ENCODE peak calls at places on chromosome X, in seven cellular contexts. One of them, this sample, is unnamed.

GRCh38 chrX:13085533-13085932 is 41.1 kb upstream of the FAM9C start:
- DNase-seq in cerebellar nuclear complex: no peak
- DNase-seq in BJ: no peak
- DNase-seq in right lobe of liver: no peak
- DNase-seq in GM04504: no peak
- DNase-seq in mesenchymal stem cell: no peak
- DNase-seq in HFF-Myc: no peak
- DNase-seq in this sample: no peak

GRCh38 chrX:13688384-13688771 is 550 bp upstream of the RAB9A start:
- DNase-seq in right lobe of liver: no peak
- DNase-seq in mesenchymal stem cell: no peak
- DNase-seq in HFF-Myc: no peak
- DNase-seq in GM04504: no peak
- DNase-seq in cerebellar nuclear complex: no peak
- DNase-seq in BJ: no peak
- DNase-seq in this sample: no peak

GRCh38 chrX:101488796-101489195 is 3.5 kb downstream of the ARMCX4 start:
- DNase-seq in BJ: no peak
- DNase-seq in GM04504: no peak
- DNase-seq in mesenchymal stem cell: no peak
- DNase-seq in right lobe of liver: no peak
- DNase-seq in cerebellar nuclear complex: no peak
- DNase-seq in HFF-Myc: no peak
- DNase-seq in this sample: no peak

GRCh38 chrX:39336709-39337294 is 535.5 kb downstream of the MID1IP1 start:
- DNase-seq in GM04504: no peak
- DNase-seq in cerebellar nuclear complex: no peak
- DNase-seq in mesenchymal stem cell: peak; percentile 77
- DNase-seq in HFF-Myc: no peak
- DNase-seq in BJ: no peak
- DNase-seq in right lobe of liver: no peak
- DNase-seq in this sample: no peak

GRCh38 chrX:72282302-72282701 is 5.3 kb upstream of the RPS4X start:
- DNase-seq in GM04504: no peak
- DNase-seq in BJ: no peak
- DNase-seq in right lobe of liver: no peak
- DNase-seq in HFF-Myc: no peak
- DNase-seq in cerebellar nuclear complex: no peak
- DNase-seq in mesenchymal stem cell: no peak
- DNase-seq in this sample: no peak

GRCh38 chrX:19840899-19841648 is 46.3 kb downstream of the SH3KBP1 start:
- DNase-seq in GM04504: no peak
- DNase-seq in mesenchymal stem cell: no peak
- DNase-seq in right lobe of liver: no peak
- DNase-seq in HFF-Myc: no peak
- DNase-seq in BJ: no peak
- DNase-seq in cerebellar nuclear complex: no peak
- DNase-seq in this sample: no peak

GRCh38 chrX:136260801-136261200 is 9.6 kb upstream of the MAP7D3 start:
- DNase-seq in GM04504: peak; percentile 58
- DNase-seq in mesenchymal stem cell: peak; percentile 72
- DNase-seq in BJ: peak; percentile 32
- DNase-seq in HFF-Myc: peak; percentile 36
- DNase-seq in right lobe of liver: no peak
- DNase-seq in cerebellar nuclear complex: no peak
- DNase-seq in this sample: no peak

GRCh38 chrX:135112096-135112729 is 8.1 kb downstream of the ETDB start:
- DNase-seq in cerebellar nuclear complex: no peak
- DNase-seq in BJ: no peak
- DNase-seq in right lobe of liver: no peak
- DNase-seq in HFF-Myc: no peak
- DNase-seq in GM04504: no peak
- DNase-seq in mesenchymal stem cell: peak; percentile 32
- DNase-seq in this sample: no peak

GRCh38 chrX:7090506-7091095 is 56.9 kb upstream of the STS start:
- DNase-seq in HFF-Myc: no peak
- DNase-seq in mesenchymal stem cell: peak; percentile 13
- DNase-seq in right lobe of liver: peak; percentile 71
- DNase-seq in BJ: no peak
- DNase-seq in GM04504: no peak
- DNase-seq in cerebellar nuclear complex: no peak
- DNase-seq in this sample: no peak

GRCh38 chrX:110322603-110323002 is 4.7 kb upstream of the AMMECR1 start:
- DNase-seq in right lobe of liver: no peak
- DNase-seq in cerebellar nuclear complex: no peak
- DNase-seq in BJ: no peak
- DNase-seq in HFF-Myc: no peak
- DNase-seq in mesenchymal stem cell: peak; percentile 27
- DNase-seq in GM04504: no peak
- DNase-seq in this sample: no peak

GRCh38 chrX:154719132-154719675 is 31.7 kb downstream of the GAB3 start:
- DNase-seq in cerebellar nuclear complex: no peak
- DNase-seq in BJ: no peak
- DNase-seq in mesenchymal stem cell: peak; percentile 94
- DNase-seq in right lobe of liver: no peak
- DNase-seq in HFF-Myc: no peak
- DNase-seq in GM04504: no peak
- DNase-seq in this sample: no peak

GRCh38 chrX:118523920-118524319 is 28.3 kb downstream of the DOCK11 start:
- DNase-seq in cerebellar nuclear complex: no peak
- DNase-seq in GM04504: no peak
- DNase-seq in mesenchymal stem cell: no peak
- DNase-seq in HFF-Myc: no peak
- DNase-seq in BJ: no peak
- DNase-seq in right lobe of liver: no peak
- DNase-seq in this sample: no peak

GRCh38 chrX:1185556-1185955 is 26.9 kb downstream of the CRLF2 start:
- DNase-seq in right lobe of liver: no peak
- DNase-seq in GM04504: no peak
- DNase-seq in cerebellar nuclear complex: no peak
- DNase-seq in BJ: no peak
- DNase-seq in mesenchymal stem cell: no peak
- DNase-seq in HFF-Myc: no peak
- DNase-seq in this sample: no peak

GRCh38 chrX:98501441-98501840 is 1617.7 kb downstream of the RPA4 start:
- DNase-seq in HFF-Myc: no peak
- DNase-seq in BJ: no peak
- DNase-seq in mesenchymal stem cell: no peak
- DNase-seq in GM04504: no peak
- DNase-seq in right lobe of liver: no peak
- DNase-seq in cerebellar nuclear complex: no peak
- DNase-seq in this sample: no peak

GRCh38 chrX:19670854-19671620 is 155.7 kb upstream of the MAP3K15 start:
- DNase-seq in HFF-Myc: peak; percentile 60
- DNase-seq in cerebellar nuclear complex: no peak
- DNase-seq in GM04504: peak; percentile 58
- DNase-seq in mesenchymal stem cell: peak; percentile 87
- DNase-seq in BJ: no peak
- DNase-seq in right lobe of liver: no peak
- DNase-seq in this sample: peak; percentile 3